ENCODE peak calls at places on chromosome 14, in six cellular contexts. A, V, W, Z, S and G are unnamed samples.

GRCh38 chr14:55356913-55357312 is 54.7 kb downstream of the ATG14 start:
- DNase-seq in A (no peak), V (no peak), W (no peak), Z (peak; percentile 21), S (no peak), G (no peak)

GRCh38 chr14:74647834-74648361 is 35.9 kb upstream of the LTBP2 start:
- DNase-seq in A (no peak), V (no peak), W (no peak), Z (no peak), S (peak; percentile 34), G (no peak)

GRCh38 chr14:39025810-39026627 is 77.0 kb downstream of the SEC23A start:
- DNase-seq in A (no peak), V (no peak), W (no peak), Z (no peak), S (no peak), G (no peak)

GRCh38 chr14:103185051-103186027 is 62.1 kb downstream of the TNFAIP2 start:
- DNase-seq in A (no peak), V (peak; percentile 42), W (peak; percentile 54), Z (no peak), S (no peak), G (no peak)

GRCh38 chr14:68283378-68284123 is 464.0 kb downstream of the RAD51B start:
- DNase-seq in A (peak; percentile 13), V (no peak), W (no peak), Z (no peak), S (no peak), G (peak; percentile 61)

GRCh38 chr14:60275932-60276331 is 26.9 kb downstream of the PPM1A start:
- DNase-seq in A (no peak), V (no peak), W (no peak), Z (no peak), S (no peak), G (no peak)

GRCh38 chr14:37272569-37272968 is 74.8 kb downstream of the MIPOL1 start:
- DNase-seq in A (no peak), V (no peak), W (no peak), Z (no peak), S (no peak), G (no peak)

GRCh38 chr14:32366995-32367394 is 37.9 kb downstream of the AKAP6 start:
- DNase-seq in A (no peak), V (no peak), W (no peak), Z (no peak), S (no peak), G (no peak)

GRCh38 chr14:88270781-88271180 is 52.3 kb downstream of the KCNK10 start:
- DNase-seq in A (peak; percentile 33), V (no peak), W (no peak), Z (no peak), S (peak; percentile 78), G (no peak)

GRCh38 chr14:84591827-84592540 is 938.0 kb upstream of the FLRT2 start:
- DNase-seq in A (no peak), V (no peak), W (no peak), Z (no peak), S (no peak), G (no peak)

GRCh38 chr14:24145219-24145618 is 1.2 kb downstream of the PSME2 start:
- DNase-seq in A (no peak), V (no peak), W (no peak), Z (no peak), S (no peak), G (no peak)

GRCh38 chr14:19941668-19942067 is 11.0 kb downstream of the OR4K1 start:
- DNase-seq in A (no peak), V (no peak), W (no peak), Z (no peak), S (no peak), G (no peak)

GRCh38 chr14:54606178-54606577 is 39.2 kb downstream of the SAMD4A start:
- DNase-seq in A (peak; percentile 39), V (peak; percentile 90), W (no peak), Z (no peak), S (no peak), G (no peak)

GRCh38 chr14:103045387-103045869 is 11.9 kb downstream of the CDC42BPB start:
- DNase-seq in A (no peak), V (peak; percentile 20), W (no peak), Z (no peak), S (no peak), G (no peak)

GRCh38 chr14:87131879-87132278 is 861.1 kb downstream of the GALC start:
- DNase-seq in A (no peak), V (no peak), W (no peak), Z (no peak), S (no peak), G (no peak)

GRCh38 chr14:85702191-85702590 is 172.2 kb downstream of the FLRT2 start:
- DNase-seq in A (no peak), V (no peak), W (no peak), Z (no peak), S (no peak), G (no peak)
- TF ChIP-seq CTCF in A (no peak), V (no peak), W (no peak), Z (no peak), S (no peak), G (no peak)

DNA sequence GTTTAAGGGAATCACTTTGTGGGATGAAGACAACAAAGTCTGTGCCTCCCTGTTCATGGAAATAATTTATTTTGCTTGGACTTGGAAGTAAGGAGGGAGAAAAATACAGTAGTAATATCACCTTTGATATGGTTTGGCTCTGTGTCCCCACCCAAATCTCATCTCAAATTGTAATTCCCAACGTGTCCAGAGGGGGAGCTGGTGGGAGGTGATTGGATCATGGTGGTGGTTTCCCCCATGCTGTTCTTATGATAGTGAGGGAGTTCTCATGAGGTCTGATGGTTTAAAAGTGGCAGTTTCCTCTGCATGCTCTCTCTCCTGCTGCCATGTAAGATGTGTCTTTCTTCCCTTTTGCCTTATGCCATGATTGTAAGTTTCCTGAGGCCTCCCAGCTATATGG is 460.7 kb downstream of the NOVA1 start:
- DNase-seq in A (no peak), V (no peak), W (no peak), Z (no peak), S (no peak), G (no peak)
- TF ChIP-seq CTCF in A (no peak), V (no peak), W (no peak), Z (no peak), S (no peak), G (no peak)

GRCh38 chr14:35337557-35338255 is 45.5 kb downstream of the PSMA6 start:
- DNase-seq in A (peak; percentile 51), V (no peak), W (peak; percentile 42), Z (no peak), S (no peak), G (no peak)
- TF ChIP-seq CTCF in A (no peak), V (no peak), W (no peak), Z (no peak), S (no peak), G (no peak)

GRCh38 chr14:30243157-30243556 is 315.5 kb upstream of the PRKD1 start:
- DNase-seq in A (no peak), V (no peak), W (no peak), Z (no peak), S (no peak), G (no peak)
- TF ChIP-seq CTCF in A (no peak), V (no peak), W (no peak), Z (no peak), S (no peak), G (no peak)

GRCh38 chr14:104780513-104781030 is 15.0 kb downstream of the AKT1 start:
- DNase-seq in A (peak; percentile 76), V (no peak), W (no peak), Z (no peak), S (no peak), G (no peak)

GRCh38 chr14:104777808-104778249 is 17.7 kb downstream of the AKT1 start:
- DNase-seq in A (peak; percentile 47), V (no peak), W (no peak), Z (no peak), S (no peak), G (no peak)

GRCh38 chr14:104776961-104777807 is 18.4 kb downstream of the AKT1 start:
- DNase-seq in A (peak; percentile 65), V (peak; percentile 23), W (no peak), Z (no peak), S (no peak), G (no peak)

GRCh38 chr14:104779776-104780512 is 15.6 kb downstream of the AKT1 start:
- DNase-seq in A (peak; percentile 72), V (no peak), W (no peak), Z (no peak), S (no peak), G (no peak)

DNA sequence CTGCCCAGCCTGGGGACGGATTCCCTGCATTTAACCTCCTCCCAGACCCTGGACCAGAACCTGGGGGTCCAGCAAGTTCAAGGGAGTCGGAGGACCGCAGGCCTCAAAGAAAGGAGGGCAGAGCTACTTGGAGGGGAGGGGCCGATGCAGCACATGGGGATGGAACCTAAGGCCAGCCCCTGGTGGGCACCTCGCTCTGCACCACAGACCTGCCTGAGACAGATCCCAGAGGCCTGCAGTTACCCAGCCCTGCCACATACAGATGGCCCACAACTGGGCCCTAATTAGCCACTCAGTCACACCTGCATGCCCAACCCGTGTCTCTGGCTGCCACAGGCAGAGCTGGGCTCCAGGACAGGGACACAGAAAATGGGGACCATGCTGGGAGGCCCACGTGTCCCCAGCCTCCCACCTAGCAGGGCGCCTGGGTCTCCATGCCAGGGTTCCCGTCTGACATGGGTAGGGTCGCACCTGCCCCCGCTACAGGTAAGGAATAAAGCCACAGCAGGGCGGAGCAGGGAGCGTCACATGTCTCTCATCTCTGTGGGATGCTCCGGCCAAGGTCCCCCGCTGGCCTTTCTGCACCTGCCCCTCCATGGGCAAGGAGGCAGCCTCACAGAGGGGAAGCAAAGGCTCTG is 16.7 kb downstream of the AKT1 start:
- DNase-seq in A (peak; percentile 54), V (no peak), W (no peak), Z (no peak), S (no peak), G (no peak)
- TF ChIP-seq CTCF in A (no peak), V (no peak), W (no peak), Z (no peak), S (no peak), G (no peak)

GRCh38 chr14:93163570-93163969 is 21.1 kb downstream of the MOAP1 start:
- DNase-seq in A (no peak), V (no peak), W (no peak), Z (no peak), S (no peak), G (no peak)

GRCh38 chr14:93156693-93157369 is 27.9 kb downstream of the MOAP1 start:
- DNase-seq in A (no peak), V (no peak), W (no peak), Z (no peak), S (no peak), G (no peak)

GRCh38 chr14:93155667-93156066 is 29.0 kb downstream of the MOAP1 start:
- DNase-seq in A (no peak), V (no peak), W (no peak), Z (no peak), S (no peak), G (no peak)

GRCh38 chr14:93161411-93161940 is 23.2 kb downstream of the MOAP1 start:
- DNase-seq in A (no peak), V (no peak), W (no peak), Z (no peak), S (no peak), G (no peak)

GRCh38 chr14:93160353-93160801 is 24.3 kb downstream of the MOAP1 start:
- DNase-seq in A (no peak), V (peak; percentile 22), W (peak; percentile 62), Z (no peak), S (no peak), G (no peak)
- TF ChIP-seq CTCF in A (no peak), V (peak; percentile 42), W (peak; percentile 58), Z (peak; percentile 18), S (peak; percentile 42), G (no peak)

GRCh38 chr14:51828017-51828797 is 32.2 kb upstream of the GNG2 start:
- DNase-seq in A (no peak), V (no peak), W (peak; percentile 31), Z (peak; percentile 84), S (peak; percentile 34), G (peak; percentile 64)
- TF ChIP-seq CTCF in A (no peak), V (no peak), W (no peak), Z (no peak), S (no peak), G (no peak)